ENCODE peak calls at places on chromosomes 11 and 22, in four cellular contexts. E is ovary, A is A549, R is MM.1S. S is an unnamed sample.

GRCh38 chr11:102967497-102967896 is 12.0 kb upstream of the MMP13 start:
- DNase-seq in A (no peak), R (no peak), E (no peak), S (no peak)

GRCh38 chr22:39545310-39546063 is 12.9 kb upstream of the RPS19BP1 start:
- DNase-seq in A (no peak), R (no peak), E (peak; percentile 70), S (peak; percentile 33)

GRCh38 chr11:106395716-106396349 is 318.4 kb downstream of the AASDHPPT start:
- DNase-seq in A (no peak), E (no peak), R (no peak), S (no peak)

GRCh38 chr22:37802310-37803194 is 5.2 kb upstream of the GCAT start:
- DNase-seq in R (no peak), E (peak; percentile 79), A (peak; percentile 45), S (peak; percentile 85)

GRCh38 chr11:106331163-106331562 is 253.7 kb downstream of the AASDHPPT start:
- DNase-seq in A (no peak), R (no peak), E (no peak), S (no peak)

GRCh38 chr11:13334068-13334785 is 56.6 kb downstream of the BMAL1 start:
- DNase-seq in E (no peak), R (no peak), A (no peak), S (no peak)

GRCh38 chr11:44741976-44742375 is 15.2 kb downstream of the TSPAN18 start:
- DNase-seq in E (no peak), A (no peak), R (no peak), S (no peak)

GRCh38 chr22:43658823-43659222 is 153.3 kb downstream of the EFCAB6 start:
- DNase-seq in A (no peak), E (no peak), R (no peak), S (no peak)

GRCh38 chr11:35815556-35816315 is 128.1 kb upstream of the LDLRAD3 start:
- DNase-seq in A (no peak), R (no peak), E (no peak), S (no peak)

GRCh38 chr11:44316388-44317240 is 6.7 kb upstream of the ALX4 start:
- DNase-seq in R (no peak), E (no peak), A (peak; percentile 39), S (peak; percentile 69)

GRCh38 chr11:120208012-120208441 is 2.8 kb upstream of the OAF start:
- DNase-seq in E (no peak), A (no peak), R (no peak), S (no peak)

GRCh38 chr22:45451988-45452387 is 38.5 kb downstream of the RIBC2 start:
- DNase-seq in A (no peak), R (no peak), E (no peak), S (no peak)
- H3K27ac ChIP-seq in A (no peak overlapping the region), R (no peak overlapping the region), E (no peak overlapping the region), S (no peak overlapping the region)

DNA sequence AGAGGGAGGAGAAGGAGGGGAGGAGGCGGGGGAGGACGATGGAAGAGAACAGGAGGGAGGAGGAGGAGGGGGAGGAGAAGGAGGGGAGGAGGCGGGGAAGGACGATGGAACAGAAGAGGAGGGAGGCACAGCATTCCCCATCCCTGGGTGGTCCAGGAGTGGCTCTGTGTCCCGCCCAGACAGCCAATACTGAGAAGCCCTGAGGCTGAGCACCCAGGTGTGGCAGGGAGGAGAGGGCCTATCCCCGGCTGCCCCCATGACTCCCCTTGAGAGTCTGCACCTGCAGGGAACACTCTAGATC is 717 bp downstream of the MRGPRE start:
- DNase-seq in A (no peak), R (no peak), E (no peak), S (no peak)
- H3K27ac ChIP-seq in A (no peak overlapping the region), R (no peak overlapping the region), E (no peak overlapping the region), S (no peak overlapping the region)

GRCh38 chr22:42270178-42270511 is 308 bp downstream of the TCF20 start:
- DNase-seq in E (no peak), A (peak; percentile 22), R (no peak), S (no peak)
- H3K27ac ChIP-seq in E (peak overlapping the region; percentile 76), A (peak overlapping the region; percentile 98), R (peak overlapping the region; percentile 78), S (peak overlapping the region; percentile 88)

GRCh38 chr11:72405009-72405408 is 29.3 kb downstream of the CLPB start:
- DNase-seq in E (no peak), R (no peak), A (no peak), S (no peak)

GRCh38 chr11:72410956-72411355 is 23.4 kb downstream of the CLPB start:
- DNase-seq in E (no peak), A (no peak), R (no peak), S (no peak)

GRCh38 chr11:72411623-72412532 is 22.5 kb downstream of the CLPB start:
- DNase-seq in R (no peak), E (no peak), A (no peak), S (no peak)

GRCh38 chr11:72409458-72409857 is 24.9 kb downstream of the CLPB start:
- DNase-seq in A (no peak), E (no peak), R (no peak), S (no peak)

DNA sequence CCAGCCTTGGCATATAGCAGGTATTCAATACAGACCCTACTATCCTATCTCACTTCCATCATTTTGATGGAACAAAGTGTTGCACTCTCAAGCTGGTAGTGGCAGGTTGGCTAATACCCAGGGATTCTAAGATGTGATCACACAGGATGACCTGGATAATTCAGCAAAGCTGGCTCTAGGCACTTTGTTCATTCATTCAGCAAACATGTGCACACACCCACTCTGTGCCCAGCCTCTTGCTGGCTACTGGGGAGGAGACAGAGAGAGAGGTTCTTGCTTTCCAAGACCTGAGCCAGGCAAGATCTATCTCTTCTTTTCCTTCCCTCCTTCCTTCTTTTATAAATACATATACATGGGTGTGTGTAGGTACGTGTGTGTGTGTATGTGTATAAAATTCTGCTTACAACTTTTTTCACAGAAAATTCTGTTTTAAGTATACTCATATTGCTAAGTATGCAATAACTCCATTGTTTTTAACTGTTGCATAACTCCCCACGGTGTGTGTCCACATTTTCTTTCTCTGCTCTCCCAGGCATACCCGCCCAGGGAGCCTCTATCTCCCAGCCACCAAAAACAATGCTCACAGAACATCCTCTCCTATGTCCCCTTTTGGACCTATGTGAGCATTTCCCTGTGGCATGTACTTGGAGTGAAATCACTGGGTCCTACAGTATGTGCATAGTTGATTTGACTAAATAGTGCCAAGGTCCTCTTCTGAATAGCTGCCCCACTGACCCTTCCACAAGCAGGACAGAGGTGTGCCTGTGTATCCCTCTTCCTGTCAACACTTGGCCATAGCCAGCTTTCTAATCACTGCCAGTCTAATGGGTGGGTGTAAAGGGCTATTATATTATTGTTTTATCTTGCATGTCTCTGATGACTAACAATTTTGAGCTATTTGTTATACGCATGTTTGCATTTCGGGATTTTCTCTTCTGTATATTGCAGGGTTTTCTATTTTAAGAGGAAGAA is 27.5 kb downstream of the CLPB start:
- DNase-seq in E (no peak), R (no peak), A (no peak), S (no peak)
- H3K27ac ChIP-seq in E (no peak overlapping the region), R (no peak overlapping the region), A (no peak overlapping the region), S (no peak overlapping the region)